ENCODE peak calls at places on chromosomes 13 and 19, in six cellular contexts. A is HCT116, T is IMR-90, C is dorsolateral prefrontal cortex, B is fibroblast of lung, S is tibial nerve. D is an unnamed sample.
A peak's percentile ranks its signal among the peaks of the same experiment; 100 is the strongest.

GRCh38 chr13:51804295-51805172 is 571 bp upstream of the DHRS12 start:
- DNase-seq in A (no peak), T (no peak), C (peak; percentile 40), B (no peak), S (no peak), D (no peak)

GRCh38 chr19:35040826-35041547 is 534 bp upstream of the HPN start:
- DNase-seq in A (no peak), T (no peak), C (peak; percentile 83), B (no peak), S (peak; percentile 89), D (no peak)

GRCh38 chr13:32824061-32824460 is 192.2 kb upstream of the KL start:
- DNase-seq in A (no peak), T (no peak), C (no peak), B (no peak), S (no peak), D (no peak)

GRCh38 chr13:24495151-24495729 is 17.3 kb downstream of the PARP4 start:
- DNase-seq in A (no peak), T (no peak), C (no peak), B (no peak), S (no peak), D (no peak)

GRCh38 chr13:54185785-54186184 is 1157.2 kb downstream of the OLFM4 start:
- DNase-seq in A (no peak), T (no peak), C (no peak), B (no peak), S (no peak), D (peak; percentile 41)

GRCh38 chr13:51643882-51644281 is 59.6 kb downstream of the WDFY2 start:
- DNase-seq in A (peak; percentile 68), T (peak; percentile 95), C (no peak), B (peak; percentile 97), S (no peak), D (peak; percentile 88)

GRCh38 chr19:35828694-35829301 is 16.2 kb upstream of the PRODH2 start:
- DNase-seq in A (no peak), T (peak; percentile 67), C (peak; percentile 35), B (peak; percentile 55), S (no peak), D (peak; percentile 75)

GRCh38 chr13:106403280-106403679 is 132.2 kb downstream of the EFNB2 start:
- DNase-seq in A (no peak), T (no peak), C (no peak), B (no peak), S (no peak), D (no peak)

GRCh38 chr13:111383591-111384440 is 63.4 kb downstream of the TEX29 start:
- DNase-seq in A (no peak), T (no peak), C (no peak), B (no peak), S (no peak), D (no peak)

GRCh38 chr13:41052441-41052840 is 8.9 kb upstream of the WBP4 start:
- DNase-seq in A (no peak), T (no peak), C (no peak), B (no peak), S (no peak), D (no peak)

GRCh38 chr13:32153056-32153455 is 121.5 kb downstream of the FRY start:
- DNase-seq in A (no peak), T (peak; percentile 88), C (no peak), B (peak; percentile 80), S (no peak), D (no peak)

GRCh38 chr13:30346159-30346788 is 38.9 kb upstream of the KATNAL1 start:
- DNase-seq in A (no peak), T (no peak), C (no peak), B (no peak), S (no peak), D (no peak)

GRCh38 chr19:17424743-17425365 is 5.0 kb downstream of the MVB12A start:
- DNase-seq in A (no peak), T (peak; percentile 23), C (peak; percentile 72), B (peak; percentile 36), S (no peak), D (peak; percentile 60)

GRCh38 chr19:40089462-40089861 is 1.3 kb downstream of the ZNF780A start:
- DNase-seq in A (no peak), T (peak; percentile 8), C (no peak), B (peak; percentile 81), S (no peak), D (no peak)

GRCh38 chr13:81487151-81487550 is 1146.2 kb upstream of the SPRY2 start:
- DNase-seq in A (peak; percentile 35), T (no peak), C (no peak), B (no peak), S (no peak), D (peak; percentile 65)

GRCh38 chr13:111506621-111507020 is 186.2 kb downstream of the TEX29 start:
- DNase-seq in A (no peak), T (no peak), C (no peak), B (no peak), S (no peak), D (no peak)

GRCh38 chr13:99916366-99917103 is 55.0 kb downstream of the ZIC5 start:
- DNase-seq in A (peak; percentile 73), T (peak; percentile 71), C (no peak), B (peak; percentile 59), S (no peak), D (peak; percentile 85)

GRCh38 chr19:46704379-46705076 is 12.4 kb downstream of the PRKD2 start:
- DNase-seq in A (no peak), T (no peak), C (no peak), B (no peak), S (peak; percentile 69), D (peak; percentile 70)

GRCh38 chr13:22110368-22110767 is 439.5 kb downstream of the FGF9 start:
- DNase-seq in A (no peak), T (no peak), C (no peak), B (no peak), S (no peak), D (no peak)

GRCh38 chr19:52473655-52474350 is 20.4 kb downstream of the ZNF578 start:
- DNase-seq in A (no peak), T (no peak), C (no peak), B (no peak), S (no peak), D (no peak)

GRCh38 chr13:20550799-20551198 is 16.2 kb upstream of the IFT88 start:
- DNase-seq in A (no peak), T (no peak), C (no peak), B (no peak), S (no peak), D (no peak)

GRCh38 chr19:6687117-6687516 is 17.2 kb upstream of the TNFSF14 start:
- DNase-seq in A (no peak), T (no peak), C (no peak), B (no peak), S (no peak), D (no peak)

GRCh38 chr13:23778007-23778687 is 111.1 kb downstream of the MIPEP start:
- DNase-seq in A (no peak), T (peak; percentile 83), C (no peak), B (peak; percentile 4), S (no peak), D (no peak)

GRCh38 chr19:18629166-18630088 is 7.4 kb upstream of the KLHL26 start:
- DNase-seq in A (no peak), T (no peak), C (peak; percentile 41), B (no peak), S (peak; percentile 53), D (no peak)

GRCh38 chr19:17686592-17687042 is 1.5 kb downstream of the UNC13A start:
- DNase-seq in A (peak; percentile 46), T (no peak), C (peak; percentile 54), B (peak; percentile 10), S (no peak), D (peak; percentile 76)

GRCh38 chr19:49295208-49295880 is 29.6 kb downstream of the SLC6A16 start:
- DNase-seq in A (no peak), T (no peak), C (no peak), B (no peak), S (no peak), D (no peak)

GRCh38 chr19:49287141-49287540 is 37.9 kb downstream of the SLC6A16 start:
- DNase-seq in A (no peak), T (no peak), C (no peak), B (no peak), S (no peak), D (no peak)

GRCh38 chr19:49294401-49294800 is 30.6 kb downstream of the SLC6A16 start:
- DNase-seq in A (no peak), T (no peak), C (no peak), B (no peak), S (no peak), D (no peak)

GRCh38 chr19:49290517-49290916 is 34.5 kb downstream of the SLC6A16 start:
- DNase-seq in A (no peak), T (no peak), C (no peak), B (no peak), S (no peak), D (no peak)
- TF ChIP-seq CTCF in A (no peak), T (no peak), C (no peak), B (no peak), S (no peak), D (no peak)

GRCh38 chr19:45560686-45561085 is 23.9 kb downstream of the OPA3 start:
- DNase-seq in A (no peak), T (no peak), C (no peak), B (no peak), S (no peak), D (no peak)

GRCh38 chr19:45554481-45554880 is 30.1 kb downstream of the OPA3 start:
- DNase-seq in A (no peak), T (no peak), C (no peak), B (no peak), S (no peak), D (no peak)

GRCh38 chr19:45560038-45560437 is 24.6 kb downstream of the OPA3 start:
- DNase-seq in A (no peak), T (no peak), C (no peak), B (no peak), S (no peak), D (no peak)

GRCh38 chr19:45556835-45557234 is 27.8 kb downstream of the OPA3 start:
- DNase-seq in A (no peak), T (no peak), C (no peak), B (no peak), S (no peak), D (no peak)

GRCh38 chr19:45558399-45558878 is 26.2 kb downstream of the OPA3 start:
- DNase-seq in A (peak; percentile 81), T (peak; percentile 33), C (peak; percentile 30), B (peak; percentile 30), S (no peak), D (peak; percentile 64)
- H3K27ac ChIP-seq in A (peak overlapping the region; percentile 38), T (no peak overlapping the region), C (no peak overlapping the region), B (no peak overlapping the region), S (no peak overlapping the region), D (no peak overlapping the region)

DNA sequence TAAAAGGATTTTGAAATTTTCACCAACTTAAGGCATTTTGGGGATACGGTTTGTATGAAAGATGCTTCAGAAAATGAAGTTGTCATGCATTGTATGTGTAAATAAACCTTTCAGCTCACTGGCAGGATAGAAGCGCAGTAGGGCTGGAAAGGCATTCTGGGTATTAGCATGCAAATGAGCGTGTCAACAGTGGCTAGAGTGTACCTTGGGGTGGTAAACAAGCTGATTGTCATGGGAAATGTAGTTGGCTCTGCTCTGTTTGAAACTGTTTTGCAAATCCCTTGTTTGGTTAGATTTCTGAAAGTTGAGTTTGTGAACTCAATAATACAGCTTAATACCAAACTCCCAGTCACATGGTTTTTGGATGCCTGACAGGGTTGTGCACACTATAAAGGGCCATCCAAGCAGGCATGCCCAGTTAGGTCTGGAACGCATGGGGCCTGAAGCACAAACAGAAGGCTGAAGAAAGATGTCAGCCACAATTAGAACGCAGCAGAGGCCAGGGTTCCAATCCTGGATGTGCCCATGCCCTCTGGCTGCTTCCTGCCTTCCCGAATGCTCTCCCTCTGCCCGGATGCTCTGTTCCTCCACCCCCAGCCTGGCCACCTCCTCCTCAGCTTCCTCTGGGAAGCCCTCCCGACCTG is 14.6 kb downstream of the GSX1 start:
- DNase-seq in A (no peak), T (no peak), C (no peak), B (no peak), S (no peak), D (no peak)
- H3K27me3 ChIP-seq in A (no peaks in the 10 kb centered on the region), T (peaks cover 15% of the 10 kb centered on the region), C (peaks cover 6% of the 10 kb centered on the region), B (peaks cover 3% of the 10 kb centered on the region), S (peaks cover 9% of the 10 kb centered on the region), D (peaks cover 85% of the 10 kb centered on the region)

GRCh38 chr19:4208385-4209094 is 20.8 kb upstream of the EBI3 start:
- DNase-seq in A (peak; percentile 66), T (peak; percentile 43), C (no peak), B (peak; percentile 32), S (no peak), D (peak; percentile 68)
- TF ChIP-seq CTCF in A (peak; percentile 77), T (peak; percentile 57), C (no peak), B (peak; percentile 52), S (no peak), D (peak; percentile 63)

D was measured in A673.